ENCODE peak calls at places on chromosome 4, in six cellular contexts. P, K, Q, T, R and J are unnamed samples.

GRCh38 chr4:153595894-153596601 is 88.0 kb upstream of the TLR2 start:
- ATAC-seq in K (no peak), R (no peak), P (no peak), T (no peak), Q (no peak), J (no peak)

GRCh38 chr4:184818216-184818564 is 7.6 kb downstream of the ACSL1 start:
- ATAC-seq in Q (no peak), T (no peak), R (no peak), P (peak; percentile 58), K (no peak), J (no peak)

GRCh38 chr4:88108747-88109122 is 49.7 kb downstream of the ABCG2 start:
- ATAC-seq in K (no peak), R (no peak), P (no peak), T (no peak), Q (no peak), J (no peak)

GRCh38 chr4:110099638-110100037 is 98.8 kb downstream of the ELOVL6 start:
- ATAC-seq in Q (no peak), K (no peak), R (no peak), P (no peak), T (no peak), J (no peak)

GRCh38 chr4:31081375-31081774 is 361.2 kb downstream of the PCDH7 start:
- ATAC-seq in T (no peak), R (no peak), Q (no peak), K (no peak), P (no peak), J (no peak)

GRCh38 chr4:164531336-164531735 is 222.6 kb upstream of the SMIM31 start:
- ATAC-seq in K (no peak), Q (no peak), R (no peak), P (no peak), T (no peak), J (no peak)

GRCh38 chr4:175884048-175884447 is 72.0 kb upstream of the GPM6A start:
- ATAC-seq in R (no peak), Q (no peak), K (no peak), T (no peak), P (no peak), J (no peak)

GRCh38 chr4:151438154-151438553 is 29.2 kb downstream of the FHIP1A start:
- ATAC-seq in R (no peak), Q (no peak), P (no peak), T (no peak), K (no peak), J (no peak)

GRCh38 chr4:139767168-139767567 is 101.5 kb downstream of the MGST2 start:
- ATAC-seq in K (no peak), P (peak; percentile 24), R (no peak), Q (no peak), T (no peak), J (no peak)

GRCh38 chr4:110515676-110516075 is 39.7 kb downstream of the ENPEP start:
- ATAC-seq in Q (peak; percentile 78), K (peak; percentile 38), T (peak; percentile 25), R (peak; percentile 63), P (peak; percentile 32), J (peak; percentile 14)

GRCh38 chr4:139243448-139244365 is 36.3 kb downstream of the MGARP start:
- ATAC-seq in T (peak; percentile 67), P (peak; percentile 31), R (peak; percentile 67), Q (peak; percentile 23), K (peak; percentile 86), J (peak; percentile 87)

GRCh38 chr4:55122235-55122634 is 3.2 kb downstream of the KDR start:
- ATAC-seq in K (no peak), Q (no peak), P (no peak), T (no peak), R (no peak), J (no peak)

GRCh38 chr4:83328486-83328885 is 6.2 kb downstream of the HPSE start:
- ATAC-seq in T (peak; percentile 61), P (peak; percentile 71), Q (peak; percentile 72), R (peak; percentile 80), K (no peak), J (no peak)
- TF ChIP-seq POLR2AphosphoS5 in T (no peak), P (no peak), Q (no peak), R (no peak), K (no peak), J (no peak)

GRCh38 chr4:10529256-10529890 is 72.1 kb upstream of the ZNF518B start:
- ATAC-seq in T (peak; percentile 68), Q (no peak), R (peak; percentile 59), P (no peak), K (peak; percentile 53), J (peak; percentile 62)

GRCh38 chr4:10526431-10527222 is 69.4 kb upstream of the ZNF518B start:
- ATAC-seq in P (no peak), T (peak; percentile 74), Q (no peak), R (peak; percentile 92), K (no peak), J (no peak)

GRCh38 chr4:10527438-10527837 is 70.2 kb upstream of the ZNF518B start:
- ATAC-seq in R (no peak), T (no peak), P (no peak), Q (no peak), K (no peak), J (no peak)

GRCh38 chr4:10532155-10532554 is 74.9 kb upstream of the ZNF518B start:
- ATAC-seq in R (no peak), P (no peak), K (no peak), Q (no peak), T (no peak), J (no peak)

DNA sequence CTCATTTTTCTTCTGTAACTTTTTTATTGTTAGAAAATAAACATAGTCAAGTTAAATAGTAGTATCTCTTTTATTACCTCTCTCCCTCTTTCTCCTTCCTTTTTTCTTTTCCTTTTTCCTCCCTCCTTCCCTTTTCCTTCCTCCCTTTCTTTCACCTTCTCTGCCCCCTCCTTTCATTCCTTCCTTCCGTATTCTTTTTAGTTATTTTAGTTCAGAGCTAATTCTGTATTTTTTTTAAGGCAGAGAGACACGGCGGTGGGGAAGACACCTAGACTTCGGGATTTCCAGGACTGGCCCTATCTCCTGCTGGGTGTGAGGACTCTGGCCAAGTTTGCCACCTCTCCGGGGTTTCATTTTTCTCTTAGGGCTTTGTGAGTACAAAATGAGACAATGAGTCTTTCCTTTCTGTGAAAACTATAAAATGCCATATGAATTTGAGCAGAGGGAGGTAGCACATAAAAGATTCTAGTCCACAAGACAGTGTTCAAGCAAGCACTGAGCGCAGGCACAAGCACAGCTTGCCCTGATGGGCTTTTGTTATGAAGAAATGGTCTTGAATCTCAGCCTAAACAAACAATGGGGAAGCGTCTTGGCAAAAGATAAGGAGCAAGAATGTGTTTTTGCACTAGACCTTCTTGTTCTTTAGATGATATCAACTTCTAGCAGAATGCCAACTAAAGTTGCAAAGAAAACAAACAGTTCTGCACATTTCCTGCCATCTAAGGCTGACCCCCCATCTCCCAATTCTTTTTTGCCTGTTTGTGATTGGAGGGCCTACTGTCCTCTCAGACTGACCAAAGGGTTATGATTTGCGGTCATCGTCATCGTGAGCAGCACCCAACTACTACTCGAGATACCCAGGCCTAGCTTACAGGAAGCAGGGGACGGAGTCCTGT is 72.9 kb upstream of the ZNF518B start:
- ATAC-seq in R (no peak), P (no peak), Q (no peak), T (no peak), K (peak; percentile 29), J (peak; percentile 67)
- TF ChIP-seq POLR2A in R (no peak), P (no peak), Q (no peak), T (no peak), K (no peak), J (no peak)

GRCh38 chr4:48270516-48270897 is 869 bp upstream of the TEC start:
- ATAC-seq in T (no peak), P (no peak), R (no peak), Q (no peak), K (no peak), J (no peak)

GRCh38 chr4:48271048-48271452 is 1.4 kb upstream of the TEC start:
- ATAC-seq in R (no peak), K (no peak), T (no peak), P (peak; percentile 4), Q (no peak), J (no peak)

GRCh38 chr4:48267574-48267973 is 2.1 kb downstream of the TEC start:
- ATAC-seq in T (no peak), K (no peak), P (no peak), R (peak; percentile 1), Q (no peak), J (no peak)

GRCh38 chr4:48269861-48270515 is 350 bp upstream of the TEC start:
- ATAC-seq in Q (peak; percentile 96), P (peak; percentile 89), T (peak; percentile 89), R (peak; percentile 93), K (peak; percentile 98), J (peak; percentile 97)

DNA sequence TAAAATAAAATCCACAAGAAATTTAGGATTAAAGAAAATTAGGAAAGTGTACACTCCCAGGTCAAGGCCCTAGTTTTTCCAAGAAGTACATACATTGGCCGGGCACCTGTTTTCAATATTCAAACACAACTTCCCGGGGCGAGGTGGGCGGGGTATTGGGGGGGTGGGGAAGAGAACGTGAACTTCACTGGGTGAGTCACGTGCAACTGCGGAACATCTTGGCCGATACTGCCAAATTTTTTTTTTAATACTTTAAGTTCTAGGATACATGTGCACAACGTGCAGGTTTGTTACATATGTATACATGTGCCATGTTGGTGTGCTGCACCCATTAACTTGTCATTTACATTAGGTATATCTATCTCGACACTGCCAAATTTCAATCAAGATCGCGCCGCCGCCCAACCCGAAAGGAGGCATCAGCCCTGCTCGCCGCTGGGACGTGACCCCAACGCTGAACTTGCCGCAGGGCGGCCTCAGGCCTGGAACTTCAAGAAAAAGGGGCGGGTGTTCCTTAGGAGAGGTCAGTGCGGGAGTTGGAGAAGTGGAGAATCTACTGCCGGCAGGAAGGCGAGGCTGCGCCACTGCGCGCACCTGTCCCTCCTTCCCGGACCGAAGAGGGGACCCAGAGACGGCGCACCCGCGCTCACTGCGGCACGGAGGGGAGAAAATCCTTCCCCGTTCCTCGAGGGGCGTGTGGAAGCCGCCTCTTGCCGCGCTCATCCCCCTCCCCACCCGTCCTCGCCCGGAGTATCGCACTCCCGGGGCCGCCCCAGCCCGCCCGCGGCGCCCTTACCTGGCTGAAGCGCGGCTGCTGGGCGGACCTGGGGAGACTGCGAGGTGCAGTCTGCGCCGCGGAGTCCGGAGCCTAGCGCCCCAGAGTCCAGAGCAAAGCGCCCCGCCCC is at the start of gene TEC:
- ATAC-seq in Q (peak; percentile 44), K (peak; percentile 83), P (peak; percentile 51), R (peak; percentile 81), T (peak; percentile 66), J (peak; percentile 64)
- TF ChIP-seq POLR2AphosphoS5 in Q (no peak), K (peak; percentile 57), P (peak; percentile 26), R (peak; percentile 42), T (peak; percentile 87), J (no peak)

GRCh38 chr4:145907363-145907762 is 31.3 kb downstream of the ZNF827 start:
- ATAC-seq in Q (no peak), P (no peak), T (no peak), K (no peak), R (no peak), J (no peak)

GRCh38 chr4:145912391-145912790 is 26.2 kb downstream of the ZNF827 start:
- ATAC-seq in P (no peak), Q (no peak), R (no peak), K (peak; percentile 11), T (no peak), J (no peak)

GRCh38 chr4:145907827-145908226 is 30.8 kb downstream of the ZNF827 start:
- ATAC-seq in R (no peak), T (no peak), K (no peak), Q (no peak), P (no peak), J (no peak)

GRCh38 chr4:145909773-145910172 is 28.9 kb downstream of the ZNF827 start:
- ATAC-seq in P (no peak), K (peak; percentile 45), Q (no peak), T (no peak), R (no peak), J (peak; percentile 52)

GRCh38 chr4:145909331-145909730 is 29.3 kb downstream of the ZNF827 start:
- ATAC-seq in Q (no peak), R (peak; percentile 90), P (peak; percentile 85), K (peak; percentile 86), T (peak; percentile 80), J (peak; percentile 88)
- TF ChIP-seq POLR2A in Q (no peak), R (no peak), P (no peak), K (no peak), T (no peak), J (no peak)